ENCODE peak calls at places on chromosomes 13 and 19, in four cellular contexts. C is brain microvascular endothelial cell, L is ascending aorta, J is heart right ventricle. A is an unnamed sample.
A peak's percentile ranks its signal among the peaks of the same experiment; 100 is the strongest.

GRCh38 chr19:41352609-41353465 is 885 bp downstream of the TGFB1 start:
- DNase-seq in C (peak; percentile 17), L (no peak), J (peak; percentile 63), A (peak; percentile 56)

GRCh38 chr19:52270266-52270885 is 989 bp downstream of the ZNF766 start:
- DNase-seq in L (no peak), J (no peak), C (no peak), A (no peak)

GRCh38 chr19:33771308-33772101 is 25.2 kb upstream of the KCTD15 start:
- DNase-seq in J (peak; percentile 58), C (peak; percentile 45), L (no peak), A (peak; percentile 73)

GRCh38 chr19:3514930-3515329 is 8.8 kb downstream of the FZR1 start:
- DNase-seq in L (no peak), C (no peak), J (no peak), A (no peak)

GRCh38 chr19:6161271-6161850 is 25.9 kb downstream of the ACSBG2 start:
- DNase-seq in J (peak; percentile 63), L (no peak), C (no peak), A (no peak)

GRCh38 chr19:49151339-49152217 is 3.6 kb downstream of the HRC start:
- DNase-seq in J (peak; percentile 57), C (no peak), L (no peak), A (peak; percentile 36)

GRCh38 chr13:20239748-20240147 is 7.6 kb upstream of the GJB6 start:
- DNase-seq in L (no peak), J (no peak), C (no peak), A (no peak)

GRCh38 chr19:52566588-52566987 is 3.5 kb upstream of the ZNF701 start:
- DNase-seq in L (no peak), J (no peak), C (no peak), A (no peak)

GRCh38 chr19:51094696-51095279 is 12.1 kb upstream of the KLK14 start:
- DNase-seq in C (no peak), J (no peak), L (no peak), A (peak; percentile 14)

GRCh38 chr13:48194392-48194754 is 38.6 kb upstream of the ITM2B start:
- DNase-seq in J (no peak), C (peak; percentile 12), L (no peak), A (peak; percentile 55)

GRCh38 chr13:46321494-46322225 is 65.4 kb downstream of the RUBCNL start:
- DNase-seq in C (peak; percentile 53), L (no peak), J (peak; percentile 34), A (peak; percentile 77)

GRCh38 chr13:30963794-30964193 is 31.3 kb downstream of the TEX26 start:
- DNase-seq in C (peak; percentile 32), J (no peak), L (no peak), A (peak; percentile 48)

GRCh38 chr13:45833663-45834062 is 17.9 kb downstream of the SIAH3 start:
- DNase-seq in L (no peak), J (peak; percentile 56), C (no peak), A (peak; percentile 49)

GRCh38 chr19:34309368-34310138 is 55.2 kb downstream of the GARRE1 start:
- DNase-seq in L (no peak), C (no peak), J (no peak), A (no peak)

GRCh38 chr13:95676100-95676774 is 702 bp upstream of the DNAJC3 start:
- DNase-seq in C (no peak), L (no peak), J (peak; percentile 10), A (peak; percentile 50)

GRCh38 chr19:2983351-2984195 is 6.2 kb downstream of the TLE6 start:
- DNase-seq in J (peak; percentile 75), L (peak; percentile 53), C (no peak), A (peak; percentile 65)

GRCh38 chr19:44725251-44725650 is 23.3 kb upstream of the BCL3 start:
- DNase-seq in C (no peak), J (no peak), L (no peak), A (no peak)

DNA sequence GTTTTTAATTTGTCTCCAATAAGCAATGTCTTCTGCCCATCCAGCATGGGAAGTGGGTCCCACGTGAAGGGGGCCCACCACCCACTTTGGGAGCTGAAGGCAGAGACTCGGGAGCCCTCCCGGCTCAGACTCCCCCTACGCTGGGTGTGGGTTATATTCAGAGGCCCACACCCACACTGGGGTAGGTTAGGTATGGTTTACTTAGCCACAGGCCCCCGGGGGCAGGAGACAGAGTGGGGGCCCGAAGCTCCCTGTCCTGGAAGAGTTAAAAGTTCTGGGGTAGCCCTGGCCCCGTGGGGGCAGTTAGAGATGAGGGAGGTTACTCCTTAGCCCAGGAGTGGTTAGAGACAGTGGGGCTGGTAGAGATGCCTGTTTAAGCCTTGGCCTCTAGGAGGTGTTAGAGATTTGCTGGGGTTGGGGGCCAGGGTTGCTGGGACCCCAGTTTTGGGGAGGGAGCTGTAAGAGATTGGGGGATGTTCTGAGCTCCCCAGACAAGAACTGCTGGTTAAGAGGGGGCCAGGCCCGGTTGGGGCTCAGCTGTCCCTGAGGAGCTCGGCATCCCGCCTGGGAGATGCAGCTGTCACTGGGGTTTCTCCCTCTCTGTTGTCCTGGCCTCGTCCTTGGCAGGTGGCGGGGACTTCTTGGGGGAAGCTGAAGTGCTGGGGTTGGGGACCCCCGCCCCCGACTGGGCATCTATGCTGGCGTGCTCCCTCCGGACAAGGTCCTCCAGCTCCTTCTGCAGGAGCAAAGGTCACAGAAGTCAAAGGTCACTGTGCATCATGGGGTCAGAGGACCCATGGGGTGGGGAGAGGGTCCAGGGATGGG is 712 bp upstream of the RINL start:
- DNase-seq in J (no peak), C (no peak), L (no peak), A (no peak)
- TF ChIP-seq CTCF in J (no peak), C (no peak), L (no peak), A (no peak)

DNA sequence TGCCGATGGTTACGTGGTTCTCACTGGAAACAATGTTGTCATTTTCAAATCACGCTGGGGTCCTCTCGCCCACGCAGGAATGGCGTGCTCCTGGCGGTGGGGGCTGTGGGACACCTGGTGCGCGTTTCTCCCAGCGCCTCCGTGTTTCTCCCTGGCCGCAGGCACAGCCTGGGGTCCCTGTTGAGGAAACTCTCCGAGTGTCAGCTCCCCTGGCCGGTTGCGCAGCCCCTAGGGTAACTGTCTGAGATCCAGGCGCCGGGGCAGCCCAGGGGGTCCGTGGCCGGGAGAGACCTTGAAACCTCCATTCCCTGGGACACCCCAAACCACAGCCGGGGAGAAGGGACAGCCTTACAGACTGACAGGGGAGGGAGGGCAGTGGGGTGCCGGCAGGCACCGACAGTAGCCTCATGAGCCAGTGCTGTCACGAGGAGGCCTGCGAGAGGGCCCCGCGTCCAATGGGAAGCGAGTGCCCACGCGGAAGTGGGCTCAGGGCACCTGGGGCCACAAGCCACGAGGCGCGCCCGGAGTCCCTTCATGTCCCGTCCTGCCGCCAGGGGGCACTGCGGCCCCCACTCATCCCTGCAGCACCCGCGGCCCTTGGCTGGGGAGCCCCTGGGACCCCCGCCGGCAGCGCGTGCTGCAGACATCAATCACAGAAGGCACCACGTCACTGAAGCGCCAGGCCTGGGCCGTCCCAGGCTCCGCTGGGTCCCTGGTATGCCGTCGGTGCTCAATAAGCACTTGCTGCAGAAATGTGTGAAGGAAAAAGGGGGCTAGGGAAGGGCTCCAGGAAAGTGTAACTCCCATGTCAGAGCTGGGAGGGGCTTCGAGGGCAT is 9.5 kb downstream of the ADAMTSL5 start:
- DNase-seq in L (no peak), J (no peak), C (peak; percentile 14), A (peak; percentile 34)
- H3K4me3 ChIP-seq in L (no peak overlapping the region), J (no peak overlapping the region), C (no peak overlapping the region), A (no peak overlapping the region)

GRCh38 chr19:30662211-30662861 is 290.2 kb downstream of the ZNF536 start:
- DNase-seq in L (no peak), J (no peak), C (no peak), A (no peak)

GRCh38 chr19:30667227-30667626 is 295.0 kb downstream of the ZNF536 start:
- DNase-seq in J (no peak), L (no peak), C (no peak), A (no peak)

GRCh38 chr19:30665449-30665848 is 293.3 kb downstream of the ZNF536 start:
- DNase-seq in J (no peak), C (no peak), L (no peak), A (no peak)

GRCh38 chr19:30666301-30666803 is 294.2 kb downstream of the ZNF536 start:
- DNase-seq in J (peak; percentile 27), L (no peak), C (peak; percentile 29), A (peak; percentile 35)

GRCh38 chr19:30664358-30665058 is 292.3 kb downstream of the ZNF536 start:
- DNase-seq in J (peak; percentile 49), L (no peak), C (peak; percentile 11), A (peak; percentile 27)
- TF ChIP-seq CTCF in J (peak; percentile 22), L (no peak), C (peak; percentile 52), A (no peak)

GRCh38 chr13:73465629-73465974 is 406.8 kb downstream of the KLF5 start:
- DNase-seq in L (no peak), C (peak; percentile 3), J (no peak), A (peak; percentile 45)

GRCh38 chr13:73464758-73465628 is 406.2 kb downstream of the KLF5 start:
- DNase-seq in C (no peak), J (no peak), L (no peak), A (no peak)

GRCh38 chr13:73467103-73467502 is 408.3 kb downstream of the KLF5 start:
- DNase-seq in C (no peak), L (no peak), J (no peak), A (no peak)

GRCh38 chr13:73466561-73466960 is 407.8 kb downstream of the KLF5 start:
- DNase-seq in C (no peak), J (no peak), L (no peak), A (no peak)

DNA sequence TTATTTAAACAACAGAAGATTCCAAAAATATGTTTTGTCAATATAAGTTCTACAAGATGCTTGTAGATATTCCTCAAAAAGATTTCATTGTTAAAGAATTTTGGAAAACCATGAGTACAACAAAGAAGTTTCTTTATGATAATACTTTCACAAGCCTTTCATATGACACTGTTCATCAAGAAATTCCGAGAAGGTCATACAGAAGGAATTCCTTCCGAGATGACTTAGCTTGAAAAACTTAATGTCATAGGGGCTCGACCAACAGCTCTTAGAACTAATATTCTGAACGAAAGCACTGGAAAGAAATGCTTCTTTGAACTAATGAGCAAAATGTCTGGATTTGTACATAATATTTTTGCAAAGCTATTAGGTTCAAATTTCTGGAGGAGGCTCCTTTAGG is 403.4 kb downstream of the KLF5 start:
- DNase-seq in L (no peak), C (no peak), J (no peak), A (peak; percentile 8)
- H3K4me3 ChIP-seq in L (no peak overlapping the region), C (no peak overlapping the region), J (no peak overlapping the region), A (no peak overlapping the region)

GRCh38 chr13:40863723-40864122 is 74.3 kb downstream of the SLC25A15 start:
- DNase-seq in L (no peak), C (no peak), J (no peak), A (no peak)
- TF ChIP-seq CTCF in L (no peak), C (no peak), J (no peak), A (no peak)

GRCh38 chr19:8695911-8696310 is 2.7 kb downstream of the ACTL9 start:
- DNase-seq in C (no peak), J (no peak), L (no peak), A (no peak)

GRCh38 chr19:8696993-8697392 is 1.6 kb downstream of the ACTL9 start:
- DNase-seq in L (no peak), C (no peak), J (no peak), A (no peak)

GRCh38 chr19:8699908-8700307 is 1.3 kb upstream of the ACTL9 start:
- DNase-seq in J (no peak), L (no peak), C (no peak), A (no peak)

GRCh38 chr19:8697671-8698432 is 743 bp downstream of the ACTL9 start:
- DNase-seq in C (no peak), L (no peak), J (no peak), A (no peak)

GRCh38 chr19:8698433-8699063 is at the start of gene ACTL9:
- DNase-seq in J (no peak), C (no peak), L (no peak), A (no peak)
- H3K4me3 ChIP-seq in J (no peak within 1 kb of the TSS), C (no peak within 1 kb of the TSS), L (no peak within 1 kb of the TSS), A (no peak within 1 kb of the TSS)

A was measured in cardiac fibroblast.